ENCODE peak calls at places on chromosomes 16 and 17, in eight cellular contexts. I is AG10803, C is AG04449, K is lower lobe of right lung, T is thoracic aorta, D is PC-9, V is lower leg skin, E is tibial artery. F is an unnamed sample.

GRCh38 chr17:4327638-4328037 is 38.8 kb downstream of the UBE2G1 start:
- DNase-seq in T (peak; percentile 33), V (no peak), E (no peak), K (no peak), C (peak; percentile 49), D (peak; percentile 71), I (peak; percentile 81), F (peak; percentile 80)

GRCh38 chr17:48051706-48052486 is 3.7 kb downstream of the NFE2L1 start:
- DNase-seq in I (peak; percentile 92), D (peak; percentile 31), T (peak; percentile 36), V (peak; percentile 78), C (peak; percentile 28), K (no peak), E (peak; percentile 81), F (peak; percentile 99)

GRCh38 chr17:29443041-29443440 is 52.9 kb downstream of the TAOK1 start:
- DNase-seq in T (no peak), K (no peak), E (no peak), D (no peak), C (no peak), V (no peak), I (no peak), F (no peak)

GRCh38 chr17:77526728-77527355 is 386.1 kb downstream of the SEC14L1 start:
- DNase-seq in C (no peak), I (no peak), V (no peak), T (no peak), D (no peak), E (no peak), K (no peak), F (no peak)

GRCh38 chr16:23359092-23359760 is 57.1 kb downstream of the SCNN1B start:
- DNase-seq in E (no peak), T (no peak), C (no peak), V (no peak), K (peak; percentile 20), D (no peak), I (no peak), F (no peak)

GRCh38 chr16:60605176-60605575 is 1431.1 kb downstream of the CDH8 start:
- DNase-seq in T (no peak), D (no peak), C (no peak), I (no peak), E (no peak), K (no peak), V (no peak), F (no peak)

GRCh38 chr16:80285089-80285488 is 255.7 kb upstream of the DYNLRB2 start:
- DNase-seq in D (no peak), T (no peak), C (peak; percentile 67), I (peak; percentile 89), V (no peak), K (no peak), E (no peak), F (peak; percentile 25)

GRCh38 chr17:1000597-1001490 is 3.9 kb downstream of the TIMM22 start:
- DNase-seq in K (no peak), I (peak; percentile 69), E (peak; percentile 47), T (no peak), V (no peak), C (no peak), D (no peak), F (peak; percentile 44)

GRCh38 chr17:41615454-41615853 is 2.9 kb upstream of the KRT16 start:
- DNase-seq in V (no peak), K (no peak), C (no peak), D (peak; percentile 89), T (no peak), E (no peak), I (no peak), F (no peak)

GRCh38 chr17:68515238-68515637 is 3.0 kb downstream of the PRKAR1A start:
- DNase-seq in C (no peak), D (no peak), V (no peak), T (no peak), E (no peak), I (no peak), K (no peak), F (peak; percentile 45)

GRCh38 chr17:31834448-31834847 is 24.6 kb downstream of the COPRS start:
- DNase-seq in K (no peak), V (no peak), I (no peak), E (no peak), C (no peak), T (no peak), D (no peak), F (no peak)

GRCh38 chr16:27485126-27485525 is 64.6 kb downstream of the GTF3C1 start:
- DNase-seq in I (no peak), V (no peak), C (no peak), D (no peak), T (no peak), K (no peak), E (no peak), F (no peak)

GRCh38 chr17:46191332-46192210 is 1.7 kb downstream of the KANSL1 start:
- DNase-seq in T (no peak), V (peak; percentile 32), C (no peak), E (no peak), D (no peak), I (peak; percentile 29), K (no peak), F (peak; percentile 31)

GRCh38 chr17:31390748-31391495 is 553 bp upstream of the RAB11FIP4 start:
- DNase-seq in K (no peak), D (no peak), E (no peak), V (peak; percentile 13), C (no peak), I (no peak), T (no peak), F (no peak)

GRCh38 chr17:45429338-45430005 is 3.2 kb downstream of the ARHGAP27 start:
- DNase-seq in K (peak; percentile 52), D (peak; percentile 28), C (no peak), V (no peak), E (no peak), T (no peak), I (no peak), F (no peak)

GRCh38 chr16:28531777-28532744 is 6.7 kb downstream of the NUPR1 start:
- DNase-seq in C (no peak), I (peak; percentile 23), K (peak; percentile 89), D (peak; percentile 53), V (peak; percentile 83), E (peak; percentile 92), T (peak; percentile 28), F (peak; percentile 61)

GRCh38 chr16:71201556-71201955 is 29.0 kb downstream of the HYDIN start:
- DNase-seq in V (no peak), T (no peak), E (no peak), D (peak; percentile 41), K (no peak), C (no peak), I (no peak), F (no peak)

GRCh38 chr16:87492241-87492635 is 586 bp downstream of the ZCCHC14 start:
- DNase-seq in I (no peak), C (no peak), E (no peak), V (no peak), K (no peak), D (no peak), T (no peak), F (no peak)

GRCh38 chr17:32627233-32628008 is 140.6 kb downstream of the CDK5R1 start:
- DNase-seq in T (no peak), D (no peak), C (no peak), I (peak; percentile 10), K (no peak), V (no peak), E (no peak), F (peak; percentile 6)

GRCh38 chr17:58271532-58271931 is 9.2 kb downstream of the MPO start:
- DNase-seq in E (no peak), C (no peak), V (no peak), I (no peak), T (no peak), K (no peak), D (no peak), F (no peak)

DNA sequence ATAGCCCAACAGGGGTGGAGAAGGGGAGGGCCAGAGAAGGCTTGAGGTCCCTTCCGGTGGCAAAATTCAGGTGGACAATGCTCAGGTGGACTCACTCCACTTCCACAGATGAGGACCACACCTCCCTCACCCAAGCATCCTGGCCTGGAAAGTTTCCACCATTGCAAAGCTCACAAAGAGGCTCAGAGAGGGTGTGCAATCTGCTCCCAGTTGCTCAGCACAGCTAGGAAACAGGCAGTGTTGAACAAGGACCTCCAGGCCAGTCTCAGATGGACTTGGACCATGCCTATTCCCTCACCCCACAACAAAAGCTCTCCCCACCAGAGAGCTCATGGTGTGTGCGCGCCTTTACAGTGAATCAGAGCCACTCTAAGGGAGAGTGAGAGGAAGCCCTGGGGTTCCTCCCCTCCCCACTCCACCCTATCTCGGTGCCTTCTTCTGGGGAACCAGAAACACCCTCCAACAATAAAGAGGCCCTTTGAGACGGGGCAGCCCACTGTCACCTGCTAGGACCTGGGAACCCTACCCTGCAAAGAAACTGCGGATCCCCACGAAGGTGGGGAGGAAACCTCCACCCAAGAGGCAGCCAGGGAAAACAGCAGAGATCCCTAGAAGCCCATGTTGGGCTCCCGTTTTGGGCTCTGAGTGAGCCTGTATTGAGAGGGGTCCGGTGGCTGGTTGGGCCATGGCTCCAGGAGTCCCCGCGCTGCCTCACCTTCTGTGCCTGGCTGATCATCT is 1.6 kb downstream of the FAM83G start:
- DNase-seq in I (peak; percentile 61), E (no peak), T (no peak), D (no peak), V (no peak), C (no peak), K (no peak), F (peak; percentile 53)
- H3K4me3 ChIP-seq in I (peak overlapping the region; percentile 75), E (peak overlapping the region; percentile 77), T (peak overlapping the region; percentile 93), D (peak overlapping the region; percentile 88), V (peak overlapping the region; percentile 19), C (peak overlapping the region; percentile 63), K (no peak overlapping the region), F (peak overlapping the region; percentile 70)

GRCh38 chr17:63476857-63477470 is at the start of gene ACE:
- DNase-seq in E (no peak), T (no peak), V (no peak), I (no peak), D (no peak), K (no peak), C (no peak), F (no peak)
- TF ChIP-seq CTCF in E (no peak), T (no peak), V (no peak), I (no peak), D (no peak), K (no peak), C (no peak), F (no peak)

GRCh38 chr16:2519711-2520080 is 475 bp upstream of the AMDHD2 start:
- DNase-seq in C (no peak), V (no peak), T (no peak), E (peak; percentile 31), I (no peak), D (no peak), K (no peak), F (no peak)
- H3K4me3 ChIP-seq in C (peak overlapping the region; percentile 26), V (no peak overlapping the region), T (peak overlapping the region; percentile 70), E (peak overlapping the region; percentile 67), I (peak overlapping the region; percentile 40), D (no peak overlapping the region), K (peak overlapping the region; percentile 76), F (peak overlapping the region; percentile 41)

GRCh38 chr16:83070416-83071199 is 443.8 kb downstream of the CDH13 start:
- DNase-seq in E (no peak), K (no peak), I (no peak), T (no peak), V (no peak), D (no peak), C (no peak), F (no peak)

GRCh38 chr16:83066881-83067280 is 440.1 kb downstream of the CDH13 start:
- DNase-seq in T (no peak), I (no peak), E (no peak), C (no peak), D (no peak), V (no peak), K (no peak), F (no peak)

GRCh38 chr16:83066011-83066410 is 439.2 kb downstream of the CDH13 start:
- DNase-seq in I (no peak), K (no peak), V (no peak), C (no peak), T (no peak), D (no peak), E (no peak), F (no peak)

GRCh38 chr16:83068686-83069085 is 441.9 kb downstream of the CDH13 start:
- DNase-seq in V (no peak), I (peak; percentile 50), E (no peak), D (no peak), T (no peak), K (no peak), C (no peak), F (peak; percentile 67)
- TF ChIP-seq CTCF in V (no peak), I (peak; percentile 47), E (peak; percentile 25), D (no peak), T (peak; percentile 28), K (peak; percentile 16), C (peak; percentile 14), F (peak; percentile 29)

F was measured in fibroblast of the aortic adventitia.